ENCODE peak calls at places on chromosome 20, in ten cellular contexts. One of them, this sample, is unnamed.
A peak's percentile ranks its signal among the peaks of the same experiment; 100 is the strongest.

GRCh38 chr20:3312940-3313656 is 74.1 kb upstream of the SLC4A11 start:
- DNase-seq in adrenal gland: peak; percentile 59
- DNase-seq in cardiac muscle cell: peak; percentile 87
- DNase-seq in heart right ventricle: no peak
- DNase-seq in endothelial cell: no peak
- DNase-seq in psoas muscle: no peak
- DNase-seq in A549: peak; percentile 24
- DNase-seq in endodermal cell: no peak
- DNase-seq in RWPE1: peak; percentile 45
- DNase-seq in coronary artery: no peak
- DNase-seq in this sample: no peak

GRCh38 chr20:1858859-1859258 is 36.3 kb upstream of the SIRPA start:
- DNase-seq in endodermal cell: no peak
- DNase-seq in psoas muscle: no peak
- DNase-seq in A549: no peak
- DNase-seq in heart right ventricle: no peak
- DNase-seq in cardiac muscle cell: peak; percentile 73
- DNase-seq in adrenal gland: no peak
- DNase-seq in coronary artery: no peak
- DNase-seq in RWPE1: no peak
- DNase-seq in endothelial cell: no peak
- DNase-seq in this sample: no peak

GRCh38 chr20:32585011-32585518 is at the start of gene NOL4L:
- DNase-seq in coronary artery: no peak
- DNase-seq in heart right ventricle: peak; percentile 34
- DNase-seq in A549: no peak
- DNase-seq in endodermal cell: peak; percentile 81
- DNase-seq in adrenal gland: no peak
- DNase-seq in endothelial cell: peak; percentile 31
- DNase-seq in cardiac muscle cell: peak; percentile 50
- DNase-seq in RWPE1: peak; percentile 36
- DNase-seq in psoas muscle: no peak
- DNase-seq in this sample: peak; percentile 52

GRCh38 chr20:43938932-43939761 is 24.5 kb downstream of the TOX2 start:
- DNase-seq in cardiac muscle cell: peak; percentile 100
- DNase-seq in endodermal cell: no peak
- DNase-seq in endothelial cell: no peak
- DNase-seq in coronary artery: no peak
- DNase-seq in heart right ventricle: no peak
- DNase-seq in adrenal gland: peak; percentile 86
- DNase-seq in psoas muscle: peak; percentile 63
- DNase-seq in A549: peak; percentile 54
- DNase-seq in RWPE1: peak; percentile 98
- DNase-seq in this sample: no peak

GRCh38 chr20:46302119-46302518 is 6.2 kb downstream of the CDH22 start:
- DNase-seq in adrenal gland: no peak
- DNase-seq in heart right ventricle: no peak
- DNase-seq in endothelial cell: no peak
- DNase-seq in psoas muscle: no peak
- DNase-seq in endodermal cell: no peak
- DNase-seq in coronary artery: no peak
- DNase-seq in cardiac muscle cell: no peak
- DNase-seq in RWPE1: no peak
- DNase-seq in A549: no peak
- DNase-seq in this sample: no peak

GRCh38 chr20:23095504-23095903 is 9.4 kb upstream of the CD93 start:
- DNase-seq in coronary artery: no peak
- DNase-seq in RWPE1: no peak
- DNase-seq in heart right ventricle: no peak
- DNase-seq in endothelial cell: no peak
- DNase-seq in endodermal cell: no peak
- DNase-seq in cardiac muscle cell: no peak
- DNase-seq in A549: no peak
- DNase-seq in adrenal gland: no peak
- DNase-seq in psoas muscle: no peak
- DNase-seq in this sample: no peak

GRCh38 chr20:24149175-24149574 is 160.6 kb upstream of the GGTLC1 start:
- DNase-seq in RWPE1: no peak
- DNase-seq in adrenal gland: no peak
- DNase-seq in psoas muscle: no peak
- DNase-seq in heart right ventricle: no peak
- DNase-seq in endothelial cell: no peak
- DNase-seq in endodermal cell: no peak
- DNase-seq in A549: no peak
- DNase-seq in coronary artery: no peak
- DNase-seq in cardiac muscle cell: no peak
- DNase-seq in this sample: no peak

GRCh38 chr20:49534314-49534713 is 33.6 kb downstream of the PTGIS start:
- DNase-seq in heart right ventricle: no peak
- DNase-seq in cardiac muscle cell: peak; percentile 70
- DNase-seq in A549: peak; percentile 80
- DNase-seq in adrenal gland: peak; percentile 74
- DNase-seq in endothelial cell: peak; percentile 79
- DNase-seq in psoas muscle: no peak
- DNase-seq in coronary artery: peak; percentile 72
- DNase-seq in endodermal cell: peak; percentile 91
- DNase-seq in RWPE1: peak; percentile 91
- DNase-seq in this sample: peak; percentile 79

GRCh38 chr20:60365063-60365640 is 406.9 kb downstream of the CDH26 start:
- DNase-seq in cardiac muscle cell: no peak
- DNase-seq in heart right ventricle: no peak
- DNase-seq in psoas muscle: no peak
- DNase-seq in endothelial cell: peak; percentile 15
- DNase-seq in coronary artery: no peak
- DNase-seq in RWPE1: no peak
- DNase-seq in endodermal cell: peak; percentile 86
- DNase-seq in A549: no peak
- DNase-seq in adrenal gland: no peak
- DNase-seq in this sample: no peak

GRCh38 chr20:62208061-62208804 is 11.8 kb downstream of the HRH3 start:
- DNase-seq in endodermal cell: no peak
- DNase-seq in adrenal gland: no peak
- DNase-seq in RWPE1: no peak
- DNase-seq in endothelial cell: no peak
- DNase-seq in heart right ventricle: peak; percentile 3
- DNase-seq in psoas muscle: no peak
- DNase-seq in coronary artery: no peak
- DNase-seq in cardiac muscle cell: no peak
- DNase-seq in A549: no peak
- DNase-seq in this sample: no peak

GRCh38 chr20:62211216-62211615 is 8.9 kb downstream of the HRH3 start:
- DNase-seq in endothelial cell: no peak
- DNase-seq in psoas muscle: no peak
- DNase-seq in cardiac muscle cell: no peak
- DNase-seq in endodermal cell: no peak
- DNase-seq in RWPE1: no peak
- DNase-seq in A549: no peak
- DNase-seq in adrenal gland: no peak
- DNase-seq in coronary artery: no peak
- DNase-seq in heart right ventricle: peak; percentile 4
- DNase-seq in this sample: no peak

GRCh38 chr20:62210496-62210855 is 9.6 kb downstream of the HRH3 start:
- DNase-seq in RWPE1: no peak
- DNase-seq in heart right ventricle: peak; percentile 7
- DNase-seq in cardiac muscle cell: no peak
- DNase-seq in coronary artery: no peak
- DNase-seq in A549: no peak
- DNase-seq in endothelial cell: no peak
- DNase-seq in endodermal cell: no peak
- DNase-seq in psoas muscle: no peak
- DNase-seq in adrenal gland: no peak
- DNase-seq in this sample: no peak

GRCh38 chr20:62209850-62210495 is 10.1 kb downstream of the HRH3 start:
- DNase-seq in RWPE1: no peak
- DNase-seq in heart right ventricle: peak; percentile 5
- DNase-seq in psoas muscle: no peak
- DNase-seq in A549: no peak
- DNase-seq in adrenal gland: no peak
- DNase-seq in coronary artery: no peak
- DNase-seq in endothelial cell: no peak
- DNase-seq in endodermal cell: no peak
- DNase-seq in cardiac muscle cell: no peak
- DNase-seq in this sample: no peak

GRCh38 chr20:62208805-62209755 is 11.0 kb downstream of the HRH3 start:
- DNase-seq in RWPE1: peak; percentile 57
- DNase-seq in adrenal gland: no peak
- DNase-seq in endothelial cell: peak; percentile 38
- DNase-seq in psoas muscle: peak; percentile 82
- DNase-seq in endodermal cell: peak; percentile 83
- DNase-seq in cardiac muscle cell: no peak
- DNase-seq in coronary artery: no peak
- DNase-seq in heart right ventricle: peak; percentile 9
- DNase-seq in A549: peak; percentile 54
- DNase-seq in this sample: no peak
- TF ChIP-seq CTCF in RWPE1: no peak
- TF ChIP-seq CTCF in adrenal gland: no peak
- TF ChIP-seq CTCF in endothelial cell: no peak
- TF ChIP-seq CTCF in psoas muscle: peak; percentile 41
- TF ChIP-seq CTCF in endodermal cell: peak; percentile 38
- TF ChIP-seq CTCF in cardiac muscle cell: peak; percentile 14
- TF ChIP-seq CTCF in coronary artery: no peak
- TF ChIP-seq CTCF in heart right ventricle: no peak
- TF ChIP-seq CTCF in A549: peak; percentile 14
- TF ChIP-seq CTCF in this sample: no peak

GRCh38 chr20:10536531-10536930 is 101.4 kb downstream of the SLX4IP start:
- DNase-seq in adrenal gland: no peak
- DNase-seq in heart right ventricle: no peak
- DNase-seq in cardiac muscle cell: peak; percentile 60
- DNase-seq in RWPE1: no peak
- DNase-seq in endothelial cell: no peak
- DNase-seq in endodermal cell: peak; percentile 82
- DNase-seq in A549: no peak
- DNase-seq in psoas muscle: no peak
- DNase-seq in coronary artery: no peak
- DNase-seq in this sample: no peak
- TF ChIP-seq CTCF in adrenal gland: peak; percentile 22
- TF ChIP-seq CTCF in heart right ventricle: peak; percentile 29
- TF ChIP-seq CTCF in cardiac muscle cell: peak; percentile 51
- TF ChIP-seq CTCF in RWPE1: peak; percentile 60
- TF ChIP-seq CTCF in endothelial cell: peak; percentile 11
- TF ChIP-seq CTCF in endodermal cell: peak; percentile 82
- TF ChIP-seq CTCF in A549: peak; percentile 68
- TF ChIP-seq CTCF in psoas muscle: peak; percentile 20
- TF ChIP-seq CTCF in coronary artery: no peak
- TF ChIP-seq CTCF in this sample: peak; percentile 48

GRCh38 chr20:54061106-54061881 is 9.1 kb downstream of the BCAS1 start:
- DNase-seq in cardiac muscle cell: peak; percentile 64
- DNase-seq in coronary artery: no peak
- DNase-seq in A549: no peak
- DNase-seq in psoas muscle: no peak
- DNase-seq in adrenal gland: no peak
- DNase-seq in endothelial cell: no peak
- DNase-seq in endodermal cell: no peak
- DNase-seq in RWPE1: peak; percentile 73
- DNase-seq in heart right ventricle: no peak
- DNase-seq in this sample: no peak

GRCh38 chr20:54059691-54060364 is 10.6 kb downstream of the BCAS1 start:
- DNase-seq in endothelial cell: no peak
- DNase-seq in adrenal gland: no peak
- DNase-seq in heart right ventricle: no peak
- DNase-seq in A549: no peak
- DNase-seq in cardiac muscle cell: no peak
- DNase-seq in endodermal cell: no peak
- DNase-seq in psoas muscle: no peak
- DNase-seq in RWPE1: no peak
- DNase-seq in coronary artery: no peak
- DNase-seq in this sample: no peak

GRCh38 chr20:54058420-54059139 is 11.8 kb downstream of the BCAS1 start:
- DNase-seq in endothelial cell: no peak
- DNase-seq in A549: no peak
- DNase-seq in cardiac muscle cell: no peak
- DNase-seq in heart right ventricle: no peak
- DNase-seq in adrenal gland: no peak
- DNase-seq in RWPE1: no peak
- DNase-seq in psoas muscle: no peak
- DNase-seq in endodermal cell: no peak
- DNase-seq in coronary artery: no peak
- DNase-seq in this sample: no peak

GRCh38 chr20:54054516-54054915 is 15.9 kb downstream of the BCAS1 start:
- DNase-seq in heart right ventricle: no peak
- DNase-seq in adrenal gland: no peak
- DNase-seq in coronary artery: no peak
- DNase-seq in psoas muscle: no peak
- DNase-seq in A549: no peak
- DNase-seq in endodermal cell: no peak
- DNase-seq in endothelial cell: no peak
- DNase-seq in RWPE1: no peak
- DNase-seq in cardiac muscle cell: no peak
- DNase-seq in this sample: no peak

DNA sequence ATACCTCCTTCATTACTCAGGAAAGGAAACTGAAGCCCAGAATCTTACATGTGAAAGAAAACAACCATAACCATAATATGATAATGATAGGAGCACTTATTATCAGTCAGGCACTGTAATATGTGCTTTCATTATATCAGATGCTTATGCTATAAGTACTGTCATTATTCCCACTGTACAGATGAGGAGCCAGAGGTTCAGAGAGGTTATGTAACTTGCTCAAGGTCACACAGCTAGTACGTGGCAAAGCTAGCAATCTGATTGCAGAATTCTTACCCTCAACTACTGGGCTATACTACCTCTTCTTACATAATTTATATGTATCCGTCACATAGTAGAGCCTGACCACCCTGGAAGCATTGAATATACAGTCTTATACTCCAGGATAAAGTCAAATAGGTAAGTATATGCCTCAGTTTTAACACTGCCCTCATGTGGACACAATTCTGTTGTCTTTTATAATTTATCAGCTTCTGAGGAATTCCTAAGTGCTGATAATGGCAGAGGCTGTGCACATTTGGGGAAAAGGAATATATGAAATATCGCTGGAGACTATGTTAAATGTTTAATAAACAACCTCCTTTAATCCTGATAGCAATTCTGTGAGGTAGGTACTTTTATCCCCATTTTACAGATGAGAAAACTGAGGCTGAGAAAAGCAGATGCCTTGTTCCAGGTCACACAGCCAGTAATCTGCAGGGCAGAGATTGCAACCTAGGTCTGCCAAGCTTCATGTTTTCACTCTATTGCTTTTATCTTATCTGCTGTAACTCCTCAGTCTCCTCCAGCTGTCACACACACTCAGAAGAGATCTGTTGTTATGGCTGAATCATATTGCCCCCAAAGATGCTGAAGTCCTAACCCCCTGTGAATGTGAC is 13.4 kb downstream of the BCAS1 start:
- DNase-seq in heart right ventricle: no peak
- DNase-seq in cardiac muscle cell: no peak
- DNase-seq in endothelial cell: no peak
- DNase-seq in coronary artery: no peak
- DNase-seq in psoas muscle: no peak
- DNase-seq in A549: no peak
- DNase-seq in RWPE1: no peak
- DNase-seq in adrenal gland: no peak
- DNase-seq in endodermal cell: no peak
- DNase-seq in this sample: no peak
- TF ChIP-seq CTCF in heart right ventricle: no peak
- TF ChIP-seq CTCF in cardiac muscle cell: no peak
- TF ChIP-seq CTCF in endothelial cell: no peak
- TF ChIP-seq CTCF in coronary artery: no peak
- TF ChIP-seq CTCF in psoas muscle: no peak
- TF ChIP-seq CTCF in A549: no peak
- TF ChIP-seq CTCF in RWPE1: no peak
- TF ChIP-seq CTCF in adrenal gland: no peak
- TF ChIP-seq CTCF in endodermal cell: no peak
- TF ChIP-seq CTCF in this sample: no peak

GRCh38 chr20:38435555-38435939 is 419 bp upstream of the SNHG17 start:
- DNase-seq in endothelial cell: no peak
- DNase-seq in heart right ventricle: no peak
- DNase-seq in psoas muscle: no peak
- DNase-seq in coronary artery: no peak
- DNase-seq in RWPE1: no peak
- DNase-seq in cardiac muscle cell: peak; percentile 68
- DNase-seq in adrenal gland: no peak
- DNase-seq in A549: no peak
- DNase-seq in endodermal cell: no peak
- DNase-seq in this sample: no peak
- TF ChIP-seq CTCF in endothelial cell: peak; percentile 11
- TF ChIP-seq CTCF in heart right ventricle: peak; percentile 27
- TF ChIP-seq CTCF in psoas muscle: no peak
- TF ChIP-seq CTCF in coronary artery: peak; percentile 18
- TF ChIP-seq CTCF in RWPE1: peak; percentile 72
- TF ChIP-seq CTCF in cardiac muscle cell: no peak
- TF ChIP-seq CTCF in adrenal gland: no peak
- TF ChIP-seq CTCF in A549: no peak
- TF ChIP-seq CTCF in endodermal cell: no peak
- TF ChIP-seq CTCF in this sample: no peak